ENCODE peak calls at places on chromosome 9, in nine cellular contexts. B, F, O, L, G, X, N, I and V are unnamed samples. For H3K4me1, the result is how much of the 10 kb centered on the place peaks cover.

GRCh38 chr9:1071730-1072129 is 21.6 kb downstream of the DMRT2 start:
- DNase-seq in B (no peak), F (no peak), O (no peak), L (no peak), G (no peak), X (no peak), N (peak), I (no peak), V (no peak)

GRCh38 chr9:36092509-36093215 is 43.9 kb upstream of the GLIPR2 start:
- DNase-seq in B (no peak), F (no peak), O (no peak), L (no peak), G (no peak), X (no peak), N (no peak), I (no peak), V (no peak)

GRCh38 chr9:18976368-18977238 is 56.4 kb downstream of the SAXO1 start:
- DNase-seq in B (no peak), F (no peak), O (no peak), L (no peak), G (no peak), X (no peak), N (no peak), I (no peak), V (no peak)

GRCh38 chr9:5500441-5501235 is 9.7 kb upstream of the PDCD1LG2 start:
- DNase-seq in B (peak), F (peak), O (peak), L (peak), G (no peak), X (no peak), N (no peak), I (no peak), V (no peak)

GRCh38 chr9:115306860-115307259 is 188.9 kb upstream of the TNC start:
- DNase-seq in B (no peak), F (no peak), O (no peak), L (no peak), G (no peak), X (no peak), N (no peak), I (no peak), V (no peak)

GRCh38 chr9:105063665-105064247 is 135.8 kb upstream of the ABCA1 start:
- DNase-seq in B (peak), F (peak), O (no peak), L (no peak), G (no peak), X (no peak), N (no peak), I (peak), V (no peak)

GRCh38 chr9:5871785-5872184 is 18.9 kb upstream of the MLANA start:
- DNase-seq in B (no peak), F (no peak), O (no peak), L (no peak), G (no peak), X (no peak), N (no peak), I (no peak), V (no peak)

GRCh38 chr9:135075234-135076142 is 12.0 kb upstream of the OLFM1 start:
- DNase-seq in B (peak), F (peak), O (peak), L (peak), G (peak), X (peak), N (peak), I (peak), V (no peak)

GRCh38 chr9:68653141-68653595 is 51.9 kb upstream of the PIP5K1B start:
- DNase-seq in B (no peak), F (no peak), O (no peak), L (no peak), G (no peak), X (no peak), N (no peak), I (no peak), V (no peak)

GRCh38 chr9:80492221-80492620 is 920.5 kb downstream of the TLE4 start:
- DNase-seq in B (no peak), F (no peak), O (peak), L (peak), G (no peak), X (peak), N (peak), I (no peak), V (no peak)

GRCh38 chr9:89902450-89902849 is 297.6 kb downstream of the GADD45G start:
- DNase-seq in B (peak), F (no peak), O (no peak), L (no peak), G (no peak), X (no peak), N (no peak), I (no peak), V (peak)

GRCh38 chr9:77712533-77713130 is 64.5 kb upstream of the GNA14 start:
- DNase-seq in B (no peak), F (no peak), O (no peak), L (no peak), G (no peak), X (no peak), N (no peak), I (no peak), V (no peak)

GRCh38 chr9:119370816-119371215 is 1.6 kb upstream of the BRINP1 start:
- DNase-seq in B (no peak), F (peak), O (peak), L (peak), G (no peak), X (peak), N (no peak), I (no peak), V (no peak)

GRCh38 chr9:2816476-2817141 is 27.3 kb downstream of the PUM3 start:
- DNase-seq in B (no peak), F (no peak), O (no peak), L (no peak), G (peak), X (no peak), N (peak), I (peak), V (no peak)

GRCh38 chr9:81690251-81690851 is 1.0 kb upstream of the TLE1 start:
- DNase-seq in B (peak), F (peak), O (peak), L (no peak), G (peak), X (no peak), N (peak), I (peak), V (no peak)

GRCh38 chr9:20352531-20352930 is 269.8 kb downstream of the MLLT3 start:
- DNase-seq in B (no peak), F (no peak), O (no peak), L (no peak), G (no peak), X (no peak), N (no peak), I (no peak), V (no peak)

GRCh38 chr9:81244631-81245030 is 444.7 kb downstream of the TLE1 start:
- DNase-seq in B (no peak), F (no peak), O (no peak), L (no peak), G (no peak), X (no peak), N (no peak), I (no peak), V (no peak)

GRCh38 chr9:8832956-8833355 is 1033.4 kb upstream of the DMAC1 start:
- DNase-seq in B (no peak), F (no peak), O (no peak), L (no peak), G (no peak), X (no peak), N (no peak), I (no peak), V (no peak)

GRCh38 chr9:125854553-125855275 is 107.5 kb downstream of the PBX3 start:
- DNase-seq in B (no peak), F (no peak), O (no peak), L (no peak), G (no peak), X (no peak), N (no peak), I (no peak), V (no peak)

GRCh38 chr9:72539824-72540347 is 18.5 kb downstream of the TMC1 start:
- DNase-seq in B (no peak), F (no peak), O (no peak), L (no peak), G (no peak), X (no peak), N (no peak), I (no peak), V (no peak)

GRCh38 chr9:12441509-12441908 is 251.7 kb upstream of the TYRP1 start:
- DNase-seq in B (no peak), F (no peak), O (no peak), L (no peak), G (no peak), X (no peak), N (no peak), I (no peak), V (no peak)

GRCh38 chr9:33273972-33274328 is 9.1 kb downstream of the CHMP5 start:
- DNase-seq in B (no peak), F (no peak), O (no peak), L (no peak), G (no peak), X (no peak), N (no peak), I (no peak), V (no peak)

GRCh38 chr9:110890416-110890815 is 147.9 kb downstream of the LPAR1 start:
- DNase-seq in B (no peak), F (no peak), O (no peak), L (no peak), G (no peak), X (no peak), N (no peak), I (no peak), V (no peak)

GRCh38 chr9:88995205-88995604 is 3.9 kb downstream of the S1PR3 start:
- DNase-seq in B (peak), F (no peak), O (no peak), L (no peak), G (no peak), X (no peak), N (no peak), I (no peak), V (no peak)

GRCh38 chr9:75039006-75039405 is 10.9 kb upstream of the CARNMT1 start:
- DNase-seq in B (peak), F (no peak), O (no peak), L (no peak), G (no peak), X (no peak), N (no peak), I (no peak), V (no peak)

GRCh38 chr9:137834846-137835546 is 42.6 kb upstream of the CACNA1B start:
- DNase-seq in B (no peak), F (no peak), O (no peak), L (no peak), G (no peak), X (no peak), N (no peak), I (no peak), V (no peak)

GRCh38 chr9:136944094-136944518 is 432 bp downstream of the FBXW5 start:
- DNase-seq in B (no peak), F (peak), O (no peak), L (peak), G (no peak), X (peak), N (no peak), I (peak), V (no peak)

GRCh38 chr9:15735083-15735974 is 182.5 kb downstream of the CCDC171 start:
- DNase-seq in B (no peak), F (no peak), O (no peak), L (no peak), G (no peak), X (no peak), N (peak), I (no peak), V (no peak)

GRCh38 chr9:79189511-79189924 is 382.2 kb upstream of the TLE4 start:
- DNase-seq in B (no peak), F (no peak), O (no peak), L (no peak), G (no peak), X (no peak), N (no peak), I (no peak), V (no peak)

GRCh38 chr9:137167113-137167751 is 2.6 kb downstream of the LRRC26 start:
- DNase-seq in B (no peak), F (no peak), O (no peak), L (no peak), G (no peak), X (no peak), N (no peak), I (no peak), V (no peak)

GRCh38 chr9:78406146-78406545 is 109.2 kb downstream of the PSAT1 start:
- DNase-seq in B (no peak), F (no peak), O (no peak), L (no peak), G (no peak), X (no peak), N (no peak), I (no peak), V (no peak)

GRCh38 chr9:95666096-95666784 is 149.5 kb upstream of the PTCH1 start:
- DNase-seq in B (no peak), F (no peak), O (no peak), L (no peak), G (no peak), X (no peak), N (no peak), I (no peak), V (peak)
- TF ChIP-seq CTCF in B (no peak), F (no peak), O (no peak), L (no peak), G (no peak), X (no peak), N (no peak), I (no peak), V (no peak)

GRCh38 chr9:93586290-93587057 is 10.1 kb downstream of the PHF2 start:
- DNase-seq in B (no peak), F (no peak), O (no peak), L (peak), G (no peak), X (no peak), N (no peak), I (no peak), V (peak)
- H3K4me1 ChIP-seq in B (under half), F (under half), O (half or more), L (half or more), G (half or more), X (under half), N (under half), I (under half), V (half or more)

DNA sequence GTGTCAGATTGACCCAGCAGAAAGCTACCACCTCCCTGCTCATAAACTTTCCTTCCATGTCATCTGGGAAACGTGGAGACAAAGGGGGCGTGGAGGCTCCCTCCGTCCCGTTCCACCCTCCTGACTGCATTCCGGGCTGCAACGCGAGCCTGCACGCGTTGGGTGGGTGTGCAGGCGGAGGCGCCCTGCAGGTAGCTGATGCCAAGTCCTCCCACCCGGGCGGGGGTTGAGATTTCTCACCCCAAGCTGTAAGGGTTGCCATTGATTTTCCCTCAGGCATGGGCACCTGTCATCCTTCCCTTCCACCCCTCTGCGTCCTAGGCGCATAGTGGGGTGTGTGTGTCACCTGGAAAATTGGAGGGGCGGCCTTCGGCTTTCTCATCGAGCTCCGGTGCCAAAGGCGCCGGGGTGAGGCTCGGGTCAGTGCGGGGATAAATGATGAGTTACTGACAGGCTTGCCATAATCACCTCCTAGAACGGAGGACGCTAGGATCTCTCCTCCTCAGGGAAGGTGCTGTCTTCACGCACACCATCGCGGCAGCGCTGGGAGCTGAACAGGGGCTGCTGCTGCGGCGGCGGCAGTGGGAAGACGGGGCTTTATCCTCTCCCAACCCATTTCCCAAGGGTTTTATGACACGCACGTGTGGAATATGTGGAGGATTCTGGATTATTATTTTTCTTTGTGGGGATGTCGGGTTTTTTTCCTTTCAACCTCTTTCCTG is 934 bp downstream of the PLPPR1 start:
- DNase-seq in B (no peak), F (no peak), O (no peak), L (no peak), G (no peak), X (peak), N (no peak), I (no peak), V (no peak)
- H3K4me3 ChIP-seq in B (no peak), F (peak), O (peak), L (peak), G (no peak), X (peak), N (no peak), I (peak), V (peak)

DNA sequence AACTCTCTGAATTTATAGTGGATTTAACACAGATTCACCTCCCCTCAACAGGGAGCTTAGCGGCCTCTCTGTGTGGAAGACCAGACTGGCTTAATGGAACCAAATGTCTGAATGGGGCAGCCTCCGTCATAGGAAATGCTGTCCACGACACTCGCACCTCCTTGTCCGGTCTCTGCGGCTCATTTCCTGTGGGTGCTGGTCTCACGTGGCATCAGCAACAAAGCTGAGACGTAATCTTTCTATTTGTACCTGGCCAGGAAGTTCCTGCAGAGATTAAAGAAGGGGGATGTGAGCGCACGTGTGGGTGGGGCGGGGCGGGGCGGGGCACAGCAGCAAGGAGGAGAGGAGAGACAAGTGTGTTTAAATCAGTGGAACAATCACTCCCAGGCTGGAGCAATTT is 132.0 kb upstream of the ASTN2 start:
- DNase-seq in B (peak), F (peak), O (no peak), L (no peak), G (no peak), X (no peak), N (no peak), I (no peak), V (no peak)
- TF ChIP-seq CTCF in B (no peak), F (no peak), O (no peak), L (no peak), G (no peak), X (no peak), N (no peak), I (no peak), V (no peak)

DNA sequence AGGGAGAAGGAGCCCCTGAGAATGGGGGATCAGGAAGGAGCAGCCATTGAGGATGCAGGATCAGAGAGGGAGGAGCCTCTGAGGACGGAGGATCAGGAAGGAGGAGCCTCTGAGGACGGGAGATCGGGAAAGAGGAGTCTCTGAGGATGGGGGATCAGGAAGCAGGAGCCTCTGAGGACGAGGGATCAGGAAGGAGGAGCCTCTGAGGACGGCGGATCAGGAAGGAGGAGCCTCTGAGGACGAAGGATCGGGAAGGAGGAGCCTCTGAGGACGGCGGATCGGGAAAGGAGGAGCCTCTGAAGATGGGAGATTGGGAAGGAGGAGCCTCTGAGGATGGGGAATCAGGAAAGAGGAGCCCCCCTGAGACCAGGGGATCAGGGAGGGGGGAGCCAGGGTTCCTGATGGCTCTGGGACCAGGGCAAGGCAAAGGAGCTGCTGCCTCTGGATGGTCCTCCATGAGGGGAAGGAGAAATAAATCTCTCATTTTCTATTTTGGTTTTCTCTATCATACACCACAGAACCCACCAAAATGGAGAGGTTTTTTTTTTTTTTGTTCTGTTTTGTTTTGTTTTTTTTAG is 22.6 kb upstream of the SARDH start:
- DNase-seq in B (no peak), F (no peak), O (no peak), L (no peak), G (no peak), X (no peak), N (no peak), I (no peak), V (no peak)
- H3K4me1 ChIP-seq in B (under half), F (under half), O (under half), L (under half), G (under half), X (under half), N (under half), I (under half), V (under half)

GRCh38 chr9:131274674-131275331 is 1.5 kb downstream of the FAM78A start:
- DNase-seq in B (no peak), F (no peak), O (peak), L (peak), G (peak), X (no peak), N (no peak), I (no peak), V (no peak)
- H3K4me3 ChIP-seq in B (peak), F (peak), O (peak), L (peak), G (peak), X (peak), N (peak), I (no peak), V (peak)

GRCh38 chr9:99095565-99095964 is 9.3 kb upstream of the TGFBR1 start:
- DNase-seq in B (no peak), F (no peak), O (no peak), L (no peak), G (no peak), X (no peak), N (no peak), I (no peak), V (no peak)
- TF ChIP-seq CTCF in B (no peak), F (no peak), O (no peak), L (no peak), G (no peak), X (no peak), N (no peak), I (no peak), V (no peak)

DNA sequence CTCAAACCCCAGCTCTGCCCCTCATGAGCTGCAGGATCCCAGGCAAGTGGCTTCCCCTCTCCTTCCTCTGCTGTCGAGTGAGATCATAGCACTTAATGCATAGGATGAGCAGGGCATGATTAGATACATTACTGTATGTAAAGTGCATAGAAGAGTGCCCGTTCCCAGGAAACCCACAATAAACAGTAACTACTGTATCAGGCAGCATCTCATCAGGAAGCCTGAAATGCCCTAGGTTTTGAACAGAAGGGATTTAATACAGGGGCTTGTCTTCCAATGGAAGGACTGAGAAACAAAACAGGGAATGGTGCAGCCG is 38.5 kb upstream of the NEK6 start:
- DNase-seq in B (no peak), F (no peak), O (no peak), L (no peak), G (no peak), X (no peak), N (no peak), I (peak), V (no peak)
- H3K4me1 ChIP-seq in B (under half), F (under half), O (half or more), L (half or more), G (under half), X (under half), N (under half), I (under half), V (half or more)

GRCh38 chr9:129273941-129274709 is 96.1 kb upstream of the IER5L start:
- DNase-seq in B (no peak), F (peak), O (no peak), L (no peak), G (peak), X (no peak), N (no peak), I (peak), V (no peak)

GRCh38 chr9:129276486-129277260 is 98.6 kb upstream of the IER5L start:
- DNase-seq in B (peak), F (peak), O (no peak), L (no peak), G (peak), X (peak), N (no peak), I (peak), V (no peak)

GRCh38 chr9:129278391-129279237 is 100.6 kb upstream of the IER5L start:
- DNase-seq in B (no peak), F (peak), O (no peak), L (peak), G (peak), X (no peak), N (no peak), I (peak), V (peak)

GRCh38 chr9:129273136-129273895 is 95.3 kb upstream of the IER5L start:
- DNase-seq in B (no peak), F (peak), O (no peak), L (no peak), G (peak), X (no peak), N (no peak), I (peak), V (no peak)

GRCh38 chr9:129275626-129276247 is 97.7 kb upstream of the IER5L start:
- DNase-seq in B (no peak), F (peak), O (no peak), L (no peak), G (peak), X (no peak), N (no peak), I (peak), V (no peak)
- H3K4me3 ChIP-seq in B (no peak), F (no peak), O (no peak), L (no peak), G (no peak), X (no peak), N (no peak), I (no peak), V (no peak)